ENCODE peak calls at places on chromosomes 2 and 18, in eight cellular contexts. U is neural progenitor cell, F is NB4, B is endodermal cell, X is adrenal gland, R is colonic mucosa, H is coronary artery, W is PC-3. K is an unnamed sample.

GRCh38 chr2:240144649-240145261 is 4.3 kb upstream of the OTOS start:
- DNase-seq in U (no peak), F (no peak), B (no peak), X (no peak), R (no peak), H (no peak), W (no peak), K (no peak)

GRCh38 chr2:187890690-187891089 is 336.5 kb upstream of the TFPI start:
- DNase-seq in U (no peak), F (no peak), B (no peak), X (no peak), R (no peak), H (no peak), W (no peak), K (no peak)

GRCh38 chr2:240121190-240121589 is 14.9 kb downstream of the COPS9 start:
- DNase-seq in U (no peak), F (no peak), B (no peak), X (no peak), R (no peak), H (no peak), W (no peak), K (no peak)

GRCh38 chr2:27485496-27485895 is 4.0 kb downstream of the IFT172 start:
- DNase-seq in U (no peak), F (no peak), B (no peak), X (no peak), R (no peak), H (no peak), W (no peak), K (no peak)

GRCh38 chr2:104703669-104704068 is 150.2 kb upstream of the POU3F3 start:
- DNase-seq in U (no peak), F (no peak), B (no peak), X (no peak), R (no peak), H (no peak), W (no peak), K (no peak)

GRCh38 chr2:58350484-58350883 is 109.4 kb upstream of the FANCL start:
- DNase-seq in U (no peak), F (no peak), B (no peak), X (no peak), R (no peak), H (no peak), W (no peak), K (no peak)

GRCh38 chr2:13046557-13047165 is 329.9 kb downstream of the TRIB2 start:
- DNase-seq in U (no peak), F (peak; percentile 22), B (no peak), X (no peak), R (no peak), H (no peak), W (peak; percentile 56), K (no peak)

GRCh38 chr2:43106767-43107527 is 119.5 kb downstream of the ZFP36L2 start:
- DNase-seq in U (peak; percentile 78), F (peak; percentile 64), B (peak; percentile 37), X (no peak), R (no peak), H (no peak), W (no peak), K (no peak)

GRCh38 chr2:10333247-10333613 is 30.5 kb downstream of the HPCAL1 start:
- DNase-seq in U (no peak), F (peak; percentile 84), B (peak; percentile 80), X (no peak), R (no peak), H (no peak), W (no peak), K (no peak)

GRCh38 chr2:132374151-132374550 is 42.5 kb upstream of the GPR39 start:
- DNase-seq in U (no peak), F (no peak), B (no peak), X (no peak), R (no peak), H (no peak), W (no peak), K (no peak)

GRCh38 chr18:55405655-55406373 is 182.2 kb downstream of the TCF4 start:
- DNase-seq in U (peak; percentile 12), F (no peak), B (no peak), X (peak; percentile 97), R (peak; percentile 47), H (peak; percentile 94), W (peak; percentile 93), K (peak; percentile 91)

GRCh38 chr2:173092844-173093402 is 17.3 kb downstream of the MAP3K20 start:
- DNase-seq in U (no peak), F (no peak), B (no peak), X (no peak), R (no peak), H (no peak), W (no peak), K (no peak)
- H3K4me3 ChIP-seq in U (no peak overlapping the region), F (no peak overlapping the region), B (no peak overlapping the region), X (no peak overlapping the region), R (no peak overlapping the region), H (no peak overlapping the region), W (no peak overlapping the region), K (no peak overlapping the region)

GRCh38 chr18:41899535-41899934 is 55.5 kb upstream of the PIK3C3 start:
- DNase-seq in U (no peak), F (no peak), B (no peak), X (no peak), R (no peak), H (no peak), W (peak; percentile 27), K (no peak)
- TF ChIP-seq CTCF in U (peak; percentile 3), F (no peak), B (peak; percentile 45), X (no peak), R (no peak), H (no peak), W (peak; percentile 45), K (no peak)

DNA sequence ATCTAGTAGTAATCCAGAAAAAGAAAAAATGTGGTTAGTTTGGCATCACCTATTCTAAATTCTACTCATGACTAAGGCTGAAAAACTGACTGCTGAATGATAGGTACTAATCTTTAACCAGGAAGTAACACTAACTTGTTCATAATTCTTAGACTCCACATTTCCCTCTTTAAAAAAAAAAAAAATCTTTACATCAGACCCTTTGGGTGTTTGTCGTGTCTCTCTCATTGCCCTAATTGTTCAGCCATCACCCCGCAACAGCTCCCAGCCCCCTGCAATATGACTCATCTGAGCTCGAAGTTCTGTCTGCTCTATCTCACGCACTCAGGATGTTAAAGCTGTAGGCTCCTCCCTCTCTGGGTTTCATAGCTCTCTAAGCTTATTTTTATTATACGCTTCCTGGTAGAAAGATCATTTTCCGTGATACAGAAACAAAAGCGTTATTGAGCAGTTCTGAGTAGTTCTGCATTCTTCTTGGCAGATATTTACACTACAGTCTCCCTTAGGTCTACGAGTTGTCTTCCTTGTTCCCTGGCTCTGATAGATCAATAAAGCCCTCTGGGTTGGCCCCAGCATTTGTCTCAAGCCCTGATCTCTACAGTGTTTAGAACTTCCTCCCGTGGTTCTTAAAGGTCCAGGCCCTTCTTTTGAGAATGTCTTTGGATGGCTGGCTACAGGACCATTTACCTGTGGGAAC is 95.6 kb downstream of the TNFRSF11A start:
- DNase-seq in U (no peak), F (peak; percentile 81), B (no peak), X (no peak), R (peak; percentile 76), H (no peak), W (peak; percentile 79), K (no peak)
- H3K4me3 ChIP-seq in U (no peak overlapping the region), F (peak overlapping the region; percentile 27), B (no peak overlapping the region), X (no peak overlapping the region), R (no peak overlapping the region), H (no peak overlapping the region), W (peak overlapping the region; percentile 22), K (no peak overlapping the region)

DNA sequence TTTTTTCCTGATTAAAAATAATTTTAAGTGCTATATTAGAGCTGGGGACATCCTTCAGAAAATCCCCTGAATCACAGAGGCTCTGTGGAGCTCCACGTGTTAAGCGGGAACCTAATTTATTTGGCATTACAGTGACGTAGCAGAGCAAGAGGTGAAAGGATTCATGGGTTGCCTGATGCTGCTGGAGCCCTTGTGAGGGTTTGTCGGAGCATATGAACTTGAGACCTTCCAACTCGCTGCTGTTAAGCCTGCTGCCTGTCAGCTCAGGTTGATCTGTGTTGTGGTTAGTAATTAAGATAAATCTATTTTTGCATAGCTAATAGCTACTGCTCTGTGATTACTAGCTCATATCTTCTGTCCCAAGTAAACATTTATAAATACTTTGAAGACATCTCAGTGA is 438.8 kb downstream of the PTPRM start:
- DNase-seq in U (no peak), F (no peak), B (no peak), X (no peak), R (no peak), H (no peak), W (no peak), K (no peak)
- TF ChIP-seq CTCF in U (no peak), F (no peak), B (no peak), X (no peak), R (no peak), H (no peak), W (no peak), K (no peak)